ENCODE peak calls at places on chromosomes 13 and 19, in five cellular contexts. A is fibroblast of lung, P is lung, I is heart right ventricle, C is stomach. O is an unnamed sample.

GRCh38 chr13:112067121-112067741 is at the start of gene SOX1:
- DNase-seq in A (no peak), P (no peak), I (no peak), C (no peak), O (no peak)

GRCh38 chr19:5091576-5092215 is 122.8 kb downstream of the KDM4B start:
- DNase-seq in A (no peak), P (no peak), I (no peak), C (no peak), O (no peak)

GRCh38 chr19:49689133-49690072 is at the start of gene ADM5:
- DNase-seq in A (no peak), P (no peak), I (no peak), C (peak), O (no peak)

GRCh38 chr13:108227651-108228272 is 9.6 kb downstream of the ABHD13 start:
- DNase-seq in A (peak), P (no peak), I (peak), C (no peak), O (no peak)

GRCh38 chr19:19217110-19217509 is 5.4 kb downstream of the NCAN start:
- DNase-seq in A (peak), P (no peak), I (no peak), C (no peak), O (no peak)

GRCh38 chr13:113937497-113938140 is 36.3 kb downstream of the C13orf46 start:
- DNase-seq in A (no peak), P (no peak), I (no peak), C (no peak), O (no peak)

GRCh38 chr13:39148513-39148961 is 110.3 kb downstream of the NHLRC3 start:
- DNase-seq in A (peak), P (no peak), I (no peak), C (no peak), O (no peak)

GRCh38 chr13:59970847-59971246 is 192.9 kb downstream of the DIAPH3 start:
- DNase-seq in A (no peak), P (no peak), I (peak), C (no peak), O (no peak)

GRCh38 chr19:18648971-18649310 is 12.1 kb downstream of the KLHL26 start:
- DNase-seq in A (no peak), P (no peak), I (no peak), C (no peak), O (no peak)

GRCh38 chr19:16470911-16471811 is 609 bp downstream of the EPS15L1 start:
- DNase-seq in A (peak), P (no peak), I (no peak), C (no peak), O (no peak)

GRCh38 chr13:44734204-44734707 is 158.1 kb upstream of the TSC22D1 start:
- DNase-seq in A (peak), P (peak), I (peak), C (peak), O (no peak)

GRCh38 chr19:3075605-3076431 is 13.5 kb upstream of the TLE5 start:
- DNase-seq in A (no peak), P (peak), I (no peak), C (peak), O (no peak)

GRCh38 chr13:87680298-87680697 is 9.1 kb downstream of the SLITRK5 start:
- DNase-seq in A (peak), P (no peak), I (no peak), C (no peak), O (no peak)

GRCh38 chr13:50081106-50081898 is 66.1 kb downstream of the KCNRG start:
- DNase-seq in A (no peak), P (peak), I (peak), C (peak), O (peak)

GRCh38 chr13:50081899-50082425 is 66.7 kb downstream of the KCNRG start:
- DNase-seq in A (peak), P (peak), I (peak), C (peak), O (peak)

GRCh38 chr13:50080158-50080855 is 65.1 kb downstream of the KCNRG start:
- DNase-seq in A (peak), P (no peak), I (no peak), C (no peak), O (no peak)

GRCh38 chr13:50080856-50081105 is 65.5 kb downstream of the KCNRG start:
- DNase-seq in A (peak), P (no peak), I (no peak), C (no peak), O (no peak)

GRCh38 chr13:50082426-50083283 is 67.4 kb downstream of the KCNRG start:
- DNase-seq in A (peak), P (peak), I (peak), C (peak), O (no peak)
- TF ChIP-seq CTCF in A (no peak), P (no peak), I (no peak), C (no peak), O (no peak)

DNA sequence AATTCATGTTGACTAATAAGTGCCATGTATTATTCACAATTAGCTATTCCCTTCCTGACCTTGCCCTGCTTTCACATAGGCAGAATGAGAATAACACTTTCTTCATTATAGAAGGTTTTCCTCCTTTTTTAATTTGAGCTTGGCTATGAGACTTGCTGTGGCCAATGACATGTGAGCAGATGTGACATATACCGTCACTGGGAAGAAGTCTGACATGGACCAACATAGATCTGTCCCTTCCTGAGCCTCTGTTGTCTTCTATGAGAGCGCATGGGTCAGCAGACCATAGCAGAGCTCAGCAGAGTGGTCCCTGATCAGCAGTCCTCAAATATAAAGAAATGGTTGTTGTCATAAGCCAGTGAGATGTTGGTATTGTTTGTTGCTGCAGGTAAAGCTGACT is 163.9 kb downstream of the DACH1 start:
- DNase-seq in A (no peak), P (no peak), I (no peak), C (no peak), O (no peak)
- TF ChIP-seq CTCF in A (no peak), P (no peak), I (no peak), C (no peak), O (no peak)

DNA sequence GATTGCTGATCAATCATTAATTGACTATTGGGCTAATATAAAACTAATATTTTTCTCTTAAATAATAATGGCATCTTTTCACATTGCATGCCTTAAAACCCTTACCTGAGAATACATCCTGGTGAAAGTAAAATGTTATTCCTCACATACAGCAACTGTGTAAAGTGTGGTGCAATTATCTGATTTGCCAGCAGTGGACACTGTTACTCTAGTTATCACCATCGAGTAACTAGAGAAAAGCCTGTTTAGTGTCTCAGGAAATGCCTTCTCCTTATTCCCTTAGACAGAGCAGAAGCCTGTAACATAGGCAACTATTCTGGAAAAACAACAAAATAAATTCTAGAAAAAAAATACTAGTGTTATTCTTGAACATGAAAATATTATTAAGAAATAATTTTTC is 459.8 kb downstream of the FGF14 start:
- DNase-seq in A (peak), P (no peak), I (peak), C (no peak), O (no peak)
- TF ChIP-seq CTCF in A (peak), P (peak), I (peak), C (peak), O (peak)

GRCh38 chr19:33219261-33219812 is 6.3 kb downstream of the SLC7A10 start:
- DNase-seq in A (no peak), P (no peak), I (no peak), C (no peak), O (no peak)
- TF ChIP-seq CTCF in A (peak), P (no peak), I (no peak), C (no peak), O (no peak)

GRCh38 chr13:64158910-64159309 is 2743.3 kb upstream of the PCDH20 start:
- DNase-seq in A (peak), P (no peak), I (no peak), C (no peak), O (no peak)

GRCh38 chr13:64154514-64154913 is 2738.9 kb upstream of the PCDH20 start:
- DNase-seq in A (peak), P (no peak), I (no peak), C (no peak), O (no peak)
- TF ChIP-seq CTCF in A (peak), P (no peak), I (peak), C (no peak), O (peak)

O was measured in osteocyte.